ENCODE peak calls at places on chromosomes 16 and 17, in ten cellular contexts. One of them, this sample, is unnamed.

GRCh38 chr17:21674242-21674731 is 18.0 kb upstream of the KCNJ18 start:
- DNase-seq in left ventricle myocardium inferior: no peak
- DNase-seq in GM12865: no peak
- DNase-seq in CD4-positive, alpha-beta T cell: no peak
- DNase-seq in ovary: no peak
- DNase-seq in heart right ventricle: no peak
- DNase-seq in type B pancreatic cell: peak; percentile 71
- DNase-seq in progenitor cell of endocrine pancreas: no peak
- DNase-seq in AG04450: no peak
- DNase-seq in PC-3: no peak
- DNase-seq in this sample: peak; percentile 87

GRCh38 chr16:2715519-2715918 is 4.5 kb downstream of the PRSS27 start:
- DNase-seq in left ventricle myocardium inferior: peak; percentile 68
- DNase-seq in GM12865: peak; percentile 51
- DNase-seq in CD4-positive, alpha-beta T cell: peak; percentile 78
- DNase-seq in ovary: peak; percentile 78
- DNase-seq in heart right ventricle: peak; percentile 75
- DNase-seq in type B pancreatic cell: no peak
- DNase-seq in progenitor cell of endocrine pancreas: peak; percentile 68
- DNase-seq in AG04450: no peak
- DNase-seq in PC-3: no peak
- DNase-seq in this sample: no peak

GRCh38 chr16:69329369-69330285 is 761 bp downstream of the PDF start:
- DNase-seq in left ventricle myocardium inferior: no peak
- DNase-seq in GM12865: peak; percentile 52
- DNase-seq in CD4-positive, alpha-beta T cell: peak; percentile 47
- DNase-seq in ovary: peak; percentile 66
- DNase-seq in heart right ventricle: no peak
- DNase-seq in type B pancreatic cell: no peak
- DNase-seq in progenitor cell of endocrine pancreas: no peak
- DNase-seq in AG04450: no peak
- DNase-seq in PC-3: peak; percentile 14
- DNase-seq in this sample: no peak

GRCh38 chr16:66207139-66207863 is 159.2 kb upstream of the CDH5 start:
- DNase-seq in left ventricle myocardium inferior: no peak
- DNase-seq in GM12865: no peak
- DNase-seq in CD4-positive, alpha-beta T cell: no peak
- DNase-seq in ovary: no peak
- DNase-seq in heart right ventricle: no peak
- DNase-seq in type B pancreatic cell: no peak
- DNase-seq in progenitor cell of endocrine pancreas: no peak
- DNase-seq in AG04450: no peak
- DNase-seq in PC-3: no peak
- DNase-seq in this sample: peak; percentile 56

GRCh38 chr16:12567602-12568001 is 236.1 kb downstream of the CPPED1 start:
- DNase-seq in left ventricle myocardium inferior: no peak
- DNase-seq in GM12865: no peak
- DNase-seq in CD4-positive, alpha-beta T cell: no peak
- DNase-seq in ovary: no peak
- DNase-seq in heart right ventricle: no peak
- DNase-seq in type B pancreatic cell: no peak
- DNase-seq in progenitor cell of endocrine pancreas: no peak
- DNase-seq in AG04450: no peak
- DNase-seq in PC-3: no peak
- DNase-seq in this sample: no peak

GRCh38 chr17:38871247-38871991 is 1.6 kb downstream of the LASP1 start:
- DNase-seq in left ventricle myocardium inferior: peak; percentile 50
- DNase-seq in GM12865: peak; percentile 67
- DNase-seq in CD4-positive, alpha-beta T cell: peak; percentile 67
- DNase-seq in ovary: peak; percentile 69
- DNase-seq in heart right ventricle: peak; percentile 69
- DNase-seq in type B pancreatic cell: no peak
- DNase-seq in progenitor cell of endocrine pancreas: no peak
- DNase-seq in AG04450: no peak
- DNase-seq in PC-3: peak; percentile 81
- DNase-seq in this sample: no peak

GRCh38 chr17:81160306-81160705 is 5.0 kb upstream of the PVALEF start:
- DNase-seq in left ventricle myocardium inferior: peak; percentile 62
- DNase-seq in GM12865: no peak
- DNase-seq in CD4-positive, alpha-beta T cell: no peak
- DNase-seq in ovary: peak; percentile 63
- DNase-seq in heart right ventricle: peak; percentile 64
- DNase-seq in type B pancreatic cell: no peak
- DNase-seq in progenitor cell of endocrine pancreas: no peak
- DNase-seq in AG04450: no peak
- DNase-seq in PC-3: no peak
- DNase-seq in this sample: no peak

GRCh38 chr17:14070344-14071007 is 1.2 kb downstream of the COX10 start:
- DNase-seq in left ventricle myocardium inferior: no peak
- DNase-seq in GM12865: no peak
- DNase-seq in CD4-positive, alpha-beta T cell: no peak
- DNase-seq in ovary: no peak
- DNase-seq in heart right ventricle: no peak
- DNase-seq in type B pancreatic cell: no peak
- DNase-seq in progenitor cell of endocrine pancreas: no peak
- DNase-seq in AG04450: no peak
- DNase-seq in PC-3: no peak
- DNase-seq in this sample: no peak

DNA sequence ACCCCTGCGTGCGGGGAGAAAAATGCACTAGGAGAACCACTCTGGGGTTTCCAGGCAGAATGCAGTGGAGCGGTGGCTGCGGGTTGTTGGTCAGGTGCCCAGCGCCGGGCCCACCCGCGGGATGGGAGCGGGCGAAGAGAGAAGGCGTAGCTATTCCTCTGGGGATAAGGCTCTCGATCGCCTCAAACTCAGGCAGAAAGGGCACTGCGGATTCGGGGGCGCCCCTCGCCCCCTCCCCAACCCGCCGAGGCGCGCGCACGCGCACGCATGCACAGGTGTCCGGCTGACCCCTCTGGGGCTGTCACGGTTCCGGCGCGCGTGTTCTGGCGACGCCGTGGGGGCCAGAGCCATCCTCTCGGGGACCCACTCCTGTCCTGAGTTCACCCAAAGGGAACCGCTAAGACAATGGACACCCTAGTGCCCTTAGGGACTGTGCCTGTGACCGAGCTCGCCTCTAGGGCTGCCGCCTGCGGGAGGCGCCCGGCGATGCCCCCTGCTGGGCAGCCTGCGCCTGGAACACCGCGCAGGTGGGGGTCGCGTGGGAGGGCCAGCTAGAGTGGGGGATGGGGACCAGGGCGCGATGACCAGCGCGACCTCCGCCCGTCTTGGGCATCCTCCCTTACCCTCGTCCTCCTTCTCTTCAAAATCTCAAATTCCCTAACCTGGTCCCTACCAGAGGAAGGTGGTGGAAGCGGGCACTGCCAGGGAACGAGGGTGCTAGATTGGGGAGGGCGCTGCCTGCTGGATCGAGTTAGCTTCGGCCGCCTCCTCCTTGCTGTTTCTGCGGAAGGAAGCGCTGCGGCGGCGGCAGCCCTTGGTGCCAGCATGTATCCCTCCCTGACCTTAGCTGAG is 14.4 kb upstream of the CBX8 start:
- DNase-seq in left ventricle myocardium inferior: no peak
- DNase-seq in GM12865: peak; percentile 62
- DNase-seq in CD4-positive, alpha-beta T cell: no peak
- DNase-seq in ovary: no peak
- DNase-seq in heart right ventricle: no peak
- DNase-seq in type B pancreatic cell: no peak
- DNase-seq in progenitor cell of endocrine pancreas: peak; percentile 56
- DNase-seq in AG04450: no peak
- DNase-seq in PC-3: peak; percentile 68
- DNase-seq in this sample: no peak
- TF ChIP-seq CTCF in left ventricle myocardium inferior: peak; percentile 75
- TF ChIP-seq CTCF in GM12865: peak; percentile 64
- TF ChIP-seq CTCF in CD4-positive, alpha-beta T cell: peak; percentile 29
- TF ChIP-seq CTCF in ovary: no peak
- TF ChIP-seq CTCF in heart right ventricle: peak; percentile 48
- TF ChIP-seq CTCF in type B pancreatic cell: peak; percentile 75
- TF ChIP-seq CTCF in progenitor cell of endocrine pancreas: peak; percentile 89
- TF ChIP-seq CTCF in AG04450: peak; percentile 56
- TF ChIP-seq CTCF in PC-3: peak; percentile 96
- TF ChIP-seq CTCF in this sample: peak; percentile 41

DNA sequence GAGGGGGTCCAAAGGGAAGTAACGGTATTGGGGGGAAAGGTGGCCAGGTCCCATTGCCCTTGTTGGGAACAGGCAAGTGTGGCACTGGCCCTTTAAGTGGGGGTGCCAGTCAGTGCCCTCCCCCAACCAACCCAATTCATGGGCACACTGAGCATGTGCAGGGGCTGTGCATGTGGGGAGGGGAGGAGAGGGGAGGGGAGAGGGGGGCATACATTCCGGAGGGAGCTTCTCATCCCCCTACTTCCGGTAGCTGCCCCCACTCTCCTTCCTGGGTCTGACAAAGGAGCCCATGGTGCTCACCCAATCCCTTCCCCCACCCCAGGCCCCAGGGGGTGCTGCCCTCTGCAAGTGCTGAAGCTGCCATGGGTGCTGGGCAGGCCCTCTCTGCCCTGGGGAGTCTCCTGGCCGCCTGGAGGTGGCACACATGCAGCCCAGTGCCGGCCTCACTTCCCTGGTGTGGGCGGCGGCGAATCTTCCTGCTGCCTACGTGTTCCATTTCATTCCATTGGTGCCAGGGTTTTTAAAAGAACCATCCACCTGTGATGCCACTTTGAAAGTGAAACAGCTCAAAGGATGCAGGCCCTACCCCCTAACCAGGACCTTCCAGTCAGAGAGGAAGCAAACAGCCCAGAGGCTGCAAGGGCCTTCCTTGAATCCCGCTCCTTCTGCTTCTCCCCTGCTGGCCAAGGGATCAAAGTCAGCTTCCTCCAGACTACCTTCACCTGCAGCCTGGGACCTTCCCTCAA is 11.0 kb downstream of the HEXIM2 start:
- DNase-seq in left ventricle myocardium inferior: peak; percentile 61
- DNase-seq in GM12865: peak; percentile 57
- DNase-seq in CD4-positive, alpha-beta T cell: peak; percentile 40
- DNase-seq in ovary: peak; percentile 64
- DNase-seq in heart right ventricle: peak; percentile 70
- DNase-seq in type B pancreatic cell: no peak
- DNase-seq in progenitor cell of endocrine pancreas: no peak
- DNase-seq in AG04450: no peak
- DNase-seq in PC-3: peak; percentile 97
- DNase-seq in this sample: no peak
- TF ChIP-seq CTCF in left ventricle myocardium inferior: peak; percentile 17
- TF ChIP-seq CTCF in GM12865: no peak
- TF ChIP-seq CTCF in CD4-positive, alpha-beta T cell: peak; percentile 46
- TF ChIP-seq CTCF in ovary: no peak
- TF ChIP-seq CTCF in heart right ventricle: no peak
- TF ChIP-seq CTCF in type B pancreatic cell: no peak
- TF ChIP-seq CTCF in progenitor cell of endocrine pancreas: no peak
- TF ChIP-seq CTCF in AG04450: no peak
- TF ChIP-seq CTCF in PC-3: peak; percentile 34
- TF ChIP-seq CTCF in this sample: no peak

GRCh38 chr17:75742337-75742736 is 21.1 kb downstream of the ITGB4 start:
- DNase-seq in left ventricle myocardium inferior: no peak
- DNase-seq in GM12865: no peak
- DNase-seq in CD4-positive, alpha-beta T cell: no peak
- DNase-seq in ovary: no peak
- DNase-seq in heart right ventricle: no peak
- DNase-seq in type B pancreatic cell: no peak
- DNase-seq in progenitor cell of endocrine pancreas: no peak
- DNase-seq in AG04450: no peak
- DNase-seq in PC-3: no peak
- DNase-seq in this sample: peak; percentile 82
- TF ChIP-seq CTCF in left ventricle myocardium inferior: no peak
- TF ChIP-seq CTCF in GM12865: no peak
- TF ChIP-seq CTCF in CD4-positive, alpha-beta T cell: no peak
- TF ChIP-seq CTCF in ovary: no peak
- TF ChIP-seq CTCF in heart right ventricle: no peak
- TF ChIP-seq CTCF in type B pancreatic cell: no peak
- TF ChIP-seq CTCF in progenitor cell of endocrine pancreas: no peak
- TF ChIP-seq CTCF in AG04450: no peak
- TF ChIP-seq CTCF in PC-3: no peak
- TF ChIP-seq CTCF in this sample: no peak

GRCh38 chr17:78146471-78146869 is 285 bp downstream of the C17orf99 start:
- DNase-seq in left ventricle myocardium inferior: no peak
- DNase-seq in GM12865: no peak
- DNase-seq in CD4-positive, alpha-beta T cell: no peak
- DNase-seq in ovary: no peak
- DNase-seq in heart right ventricle: no peak
- DNase-seq in type B pancreatic cell: no peak
- DNase-seq in progenitor cell of endocrine pancreas: no peak
- DNase-seq in AG04450: no peak
- DNase-seq in PC-3: no peak
- DNase-seq in this sample: no peak

GRCh38 chr17:78146881-78147280 is 696 bp downstream of the C17orf99 start:
- DNase-seq in left ventricle myocardium inferior: no peak
- DNase-seq in GM12865: no peak
- DNase-seq in CD4-positive, alpha-beta T cell: no peak
- DNase-seq in ovary: no peak
- DNase-seq in heart right ventricle: no peak
- DNase-seq in type B pancreatic cell: no peak
- DNase-seq in progenitor cell of endocrine pancreas: no peak
- DNase-seq in AG04450: no peak
- DNase-seq in PC-3: no peak
- DNase-seq in this sample: no peak

GRCh38 chr17:78143214-78144145 is 2.7 kb upstream of the C17orf99 start:
- DNase-seq in left ventricle myocardium inferior: no peak
- DNase-seq in GM12865: no peak
- DNase-seq in CD4-positive, alpha-beta T cell: no peak
- DNase-seq in ovary: no peak
- DNase-seq in heart right ventricle: no peak
- DNase-seq in type B pancreatic cell: no peak
- DNase-seq in progenitor cell of endocrine pancreas: no peak
- DNase-seq in AG04450: no peak
- DNase-seq in PC-3: no peak
- DNase-seq in this sample: no peak

GRCh38 chr17:78144146-78144719 is 2.0 kb upstream of the C17orf99 start:
- DNase-seq in left ventricle myocardium inferior: peak; percentile 92
- DNase-seq in GM12865: peak; percentile 73
- DNase-seq in CD4-positive, alpha-beta T cell: no peak
- DNase-seq in ovary: peak; percentile 96
- DNase-seq in heart right ventricle: peak; percentile 90
- DNase-seq in type B pancreatic cell: no peak
- DNase-seq in progenitor cell of endocrine pancreas: no peak
- DNase-seq in AG04450: peak; percentile 56
- DNase-seq in PC-3: peak; percentile 89
- DNase-seq in this sample: no peak

DNA sequence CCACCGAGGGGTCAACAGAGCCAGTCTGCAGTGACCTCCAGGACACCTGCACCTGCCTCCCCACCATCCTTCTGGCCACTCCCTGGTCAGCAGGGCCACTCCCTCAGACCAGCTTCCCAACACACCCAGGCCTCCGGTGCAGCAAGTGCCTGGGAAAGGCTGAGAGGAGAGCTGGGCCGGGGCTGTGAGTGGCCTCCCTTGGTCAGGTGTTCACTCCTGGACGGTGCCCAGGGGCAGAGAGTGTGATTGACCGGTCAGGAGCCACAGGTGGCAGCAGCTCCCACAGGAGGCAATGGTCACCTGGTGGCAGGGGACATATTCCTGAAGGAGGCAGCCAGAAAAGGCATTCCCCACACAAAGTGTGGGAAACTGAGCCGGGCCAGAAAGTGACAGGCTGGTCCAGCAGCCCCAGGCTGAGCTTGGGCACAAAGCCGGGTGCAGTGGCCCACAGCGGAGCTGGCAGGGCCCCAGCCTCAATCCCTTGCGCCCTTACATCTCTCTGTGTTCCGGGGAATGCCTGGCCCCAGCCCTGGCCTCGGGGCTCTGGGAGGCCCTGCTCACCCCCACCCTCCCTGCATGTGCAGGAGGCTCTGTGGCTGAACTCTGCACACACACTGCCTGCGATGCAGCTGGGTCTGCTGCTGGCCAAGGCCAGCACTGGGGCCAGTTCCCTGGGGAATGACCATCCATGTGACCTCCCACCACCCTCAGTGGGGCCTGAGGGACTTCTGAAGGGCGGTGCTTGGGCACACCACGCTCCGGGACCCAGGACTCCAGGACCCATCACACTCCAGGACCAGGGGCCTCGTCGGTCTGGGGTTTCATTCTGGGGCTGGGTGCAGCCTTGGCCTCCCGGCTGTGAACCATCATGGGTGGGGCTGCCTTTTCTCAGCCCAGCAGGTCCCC is 1.2 kb upstream of the C17orf99 start:
- DNase-seq in left ventricle myocardium inferior: no peak
- DNase-seq in GM12865: no peak
- DNase-seq in CD4-positive, alpha-beta T cell: no peak
- DNase-seq in ovary: peak; percentile 87
- DNase-seq in heart right ventricle: peak; percentile 57
- DNase-seq in type B pancreatic cell: no peak
- DNase-seq in progenitor cell of endocrine pancreas: no peak
- DNase-seq in AG04450: no peak
- DNase-seq in PC-3: peak; percentile 65
- DNase-seq in this sample: no peak
- TF ChIP-seq CTCF in left ventricle myocardium inferior: no peak
- TF ChIP-seq CTCF in GM12865: no peak
- TF ChIP-seq CTCF in CD4-positive, alpha-beta T cell: no peak
- TF ChIP-seq CTCF in ovary: no peak
- TF ChIP-seq CTCF in heart right ventricle: no peak
- TF ChIP-seq CTCF in type B pancreatic cell: no peak
- TF ChIP-seq CTCF in progenitor cell of endocrine pancreas: no peak
- TF ChIP-seq CTCF in AG04450: no peak
- TF ChIP-seq CTCF in PC-3: no peak
- TF ChIP-seq CTCF in this sample: no peak

This sample was measured in osteocyte.